ENCODE peak calls at places on chromosomes 12 and 14, in six cellular contexts. X is neural progenitor cell, W is fibroblast of lung, F is cardiac muscle cell, J is Panc1, H is IMR-90. T is an unnamed sample. For H3K27me3, the result is how much of the 10 kb centered on the place peaks cover.

GRCh38 chr14:50957296-50957695 is 13.0 kb upstream of the PYGL start:
- DNase-seq in X (no peak), W (peak), F (peak), J (no peak), H (peak), T (no peak)

GRCh38 chr14:94816113-94816512 is 46.2 kb upstream of the GSC start:
- DNase-seq in X (peak), W (no peak), F (no peak), J (no peak), H (no peak), T (no peak)

GRCh38 chr12:112408621-112409020 is 784 bp downstream of the RPL6 start:
- DNase-seq in X (no peak), W (no peak), F (no peak), J (no peak), H (no peak), T (no peak)

GRCh38 chr14:72549848-72550247 is 344.1 kb downstream of the DPF3 start:
- DNase-seq in X (no peak), W (no peak), F (no peak), J (no peak), H (no peak), T (no peak)

GRCh38 chr12:98440165-98440581 is 75.2 kb upstream of the TMPO start:
- DNase-seq in X (no peak), W (peak), F (peak), J (no peak), H (peak), T (peak)

GRCh38 chr12:124620606-124621295 is 53.3 kb upstream of the NCOR2 start:
- DNase-seq in X (no peak), W (no peak), F (peak), J (no peak), H (peak), T (no peak)

GRCh38 chr14:31241450-31242114 is 34.0 kb upstream of the HECTD1 start:
- DNase-seq in X (no peak), W (peak), F (peak), J (no peak), H (no peak), T (no peak)

GRCh38 chr12:111430418-111431353 is 25.0 kb downstream of the SH2B3 start:
- DNase-seq in X (no peak), W (no peak), F (no peak), J (no peak), H (no peak), T (peak)

GRCh38 chr14:103408491-103409155 is 23.4 kb downstream of the MARK3 start:
- DNase-seq in X (no peak), W (no peak), F (peak), J (no peak), H (peak), T (no peak)

GRCh38 chr14:72513994-72514659 is 379.8 kb downstream of the DPF3 start:
- DNase-seq in X (peak), W (peak), F (peak), J (peak), H (peak), T (no peak)

GRCh38 chr12:30698346-30698745 is 2.7 kb upstream of the IPO8 start:
- DNase-seq in X (no peak), W (no peak), F (no peak), J (no peak), H (no peak), T (no peak)

GRCh38 chr12:1634590-1635191 is 5.7 kb downstream of the WNT5B start:
- DNase-seq in X (peak), W (peak), F (peak), J (peak), H (peak), T (peak)
- H3K27me3 ChIP-seq in X (under half), W (under half), F (under half), J (under half), H (under half), T (under half)

DNA sequence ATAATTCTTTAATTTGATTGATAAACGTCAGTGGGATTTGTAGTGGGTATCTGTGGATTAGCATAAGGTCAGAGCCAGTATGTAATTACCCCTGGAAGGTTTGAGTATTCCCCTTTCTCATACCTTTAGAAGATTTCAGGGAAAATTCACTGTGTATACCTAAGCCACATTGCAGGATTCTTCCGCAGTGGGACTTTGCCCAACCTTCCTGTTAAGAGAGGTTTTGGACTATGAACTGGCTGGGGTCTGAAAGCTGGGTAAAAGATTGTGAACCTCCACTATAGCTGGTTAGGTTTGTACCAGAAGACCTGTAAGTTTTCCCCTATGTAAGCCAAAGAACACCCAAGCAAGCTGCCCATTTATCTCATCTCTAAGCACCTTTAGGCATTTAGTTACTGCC is 150.2 kb downstream of the TTC6 start:
- DNase-seq in X (no peak), W (no peak), F (no peak), J (no peak), H (no peak), T (no peak)
- H3K27me3 ChIP-seq in X (under half), W (under half), F (under half), J (under half), H (under half), T (under half)

DNA sequence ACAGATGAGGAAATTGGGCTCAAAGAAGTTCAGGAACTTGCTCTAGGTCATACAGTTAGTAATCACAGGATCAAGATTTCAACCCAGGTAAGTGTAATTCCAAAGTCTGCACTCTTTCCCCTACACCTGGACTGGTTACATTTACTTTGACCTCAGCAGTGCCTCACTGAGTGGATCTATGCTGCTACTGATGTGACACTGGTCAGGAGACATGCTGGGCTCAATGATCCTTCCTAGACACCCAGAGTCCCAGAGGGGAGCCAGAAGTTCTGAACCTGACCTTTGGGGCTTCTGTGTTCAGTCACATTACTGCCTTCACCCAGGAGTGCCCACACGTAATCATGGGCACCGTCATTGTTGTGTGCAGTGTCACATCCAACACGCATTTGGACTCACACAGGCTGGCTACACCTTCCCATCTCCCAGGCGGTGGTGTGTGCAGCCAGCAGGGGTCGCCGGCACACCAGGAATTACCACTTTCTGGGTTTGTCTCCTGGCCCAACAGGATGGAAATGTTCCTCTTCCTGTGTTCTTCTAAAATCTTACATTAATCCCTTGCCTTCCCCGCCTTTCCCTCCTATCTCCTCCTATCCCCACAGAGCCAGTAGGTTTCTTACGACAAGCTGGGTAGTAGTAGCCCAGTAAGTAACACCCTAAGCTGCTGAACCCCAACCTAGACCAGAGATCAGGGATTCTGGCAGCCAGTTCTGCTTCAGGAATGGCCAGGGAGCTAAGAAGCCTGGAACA is 25.6 kb downstream of the CALCOCO1 start:
- DNase-seq in X (peak), W (peak), F (peak), J (peak), H (peak), T (peak)
- H3K27me3 ChIP-seq in X (half or more), W (under half), F (half or more), J (under half), H (half or more), T (half or more)

GRCh38 chr12:131833896-131834641 is 5.9 kb downstream of the MMP17 start:
- DNase-seq in X (peak), W (peak), F (peak), J (no peak), H (peak), T (no peak)
- H3K27me3 ChIP-seq in X (under half), W (under half), F (under half), J (under half), H (under half), T (half or more)

GRCh38 chr14:99809376-99809775 is 16.2 kb downstream of the EML1 start:
- DNase-seq in X (no peak), W (peak), F (peak), J (no peak), H (peak), T (peak)
- H3K27me3 ChIP-seq in X (under half), W (under half), F (under half), J (under half), H (under half), T (under half)

DNA sequence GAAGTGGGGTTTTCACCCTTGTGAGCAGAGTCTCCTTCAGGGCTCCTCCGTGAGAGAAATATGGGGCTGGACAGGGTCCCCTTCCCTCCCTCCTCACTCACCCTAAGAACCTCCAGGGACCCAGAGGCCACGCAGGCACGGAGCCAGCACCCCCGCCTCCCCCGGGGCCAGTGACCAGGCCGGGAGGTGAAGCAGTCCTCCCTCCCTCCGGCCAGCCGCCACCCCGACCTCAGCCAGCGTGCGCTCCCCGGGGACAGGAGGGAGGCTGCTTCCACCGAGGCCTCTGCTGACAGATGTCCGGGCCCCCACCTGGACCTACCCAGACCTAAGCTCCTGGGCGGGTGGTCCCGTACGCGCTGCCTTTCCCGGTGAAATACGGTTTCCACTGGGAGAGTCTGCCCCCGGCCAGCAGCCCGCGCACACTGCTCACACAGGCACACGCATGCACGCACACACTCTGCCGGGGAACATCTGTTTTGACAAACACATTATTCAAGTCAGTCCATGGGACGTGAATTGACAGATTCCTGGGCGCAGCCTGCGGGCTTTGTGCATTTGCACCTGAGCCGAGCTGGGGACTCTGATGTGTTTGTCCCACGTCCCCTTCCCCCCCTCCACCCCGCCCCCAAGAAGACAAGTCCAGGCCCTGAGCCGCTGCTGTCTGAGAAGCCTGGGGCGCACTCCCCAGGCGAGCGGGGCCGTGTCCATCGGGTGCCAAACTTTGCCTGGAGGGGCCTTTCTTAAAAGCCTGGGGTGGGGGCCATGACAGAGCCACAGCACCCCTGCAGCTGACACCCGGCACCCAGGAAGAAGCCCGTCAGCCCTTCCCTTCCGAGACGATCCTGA is 726 bp downstream of the RIMBP2 start:
- DNase-seq in X (peak), W (no peak), F (no peak), J (no peak), H (no peak), T (no peak)
- H3K27me3 ChIP-seq in X (half or more), W (under half), F (under half), J (under half), H (under half), T (half or more)

GRCh38 chr14:70188292-70188607 is 501 bp downstream of the SLC8A3 start:
- DNase-seq in X (peak), W (no peak), F (peak), J (no peak), H (no peak), T (no peak)

GRCh38 chr14:70192915-70193314 is 4.2 kb upstream of the SLC8A3 start:
- DNase-seq in X (peak), W (no peak), F (no peak), J (no peak), H (no peak), T (no peak)

GRCh38 chr14:70188608-70189540 is at the start of gene SLC8A3:
- DNase-seq in X (peak), W (peak), F (peak), J (no peak), H (peak), T (no peak)

GRCh38 chr14:70189678-70190077 is 927 bp upstream of the SLC8A3 start:
- DNase-seq in X (peak), W (no peak), F (no peak), J (no peak), H (no peak), T (no peak)

DNA sequence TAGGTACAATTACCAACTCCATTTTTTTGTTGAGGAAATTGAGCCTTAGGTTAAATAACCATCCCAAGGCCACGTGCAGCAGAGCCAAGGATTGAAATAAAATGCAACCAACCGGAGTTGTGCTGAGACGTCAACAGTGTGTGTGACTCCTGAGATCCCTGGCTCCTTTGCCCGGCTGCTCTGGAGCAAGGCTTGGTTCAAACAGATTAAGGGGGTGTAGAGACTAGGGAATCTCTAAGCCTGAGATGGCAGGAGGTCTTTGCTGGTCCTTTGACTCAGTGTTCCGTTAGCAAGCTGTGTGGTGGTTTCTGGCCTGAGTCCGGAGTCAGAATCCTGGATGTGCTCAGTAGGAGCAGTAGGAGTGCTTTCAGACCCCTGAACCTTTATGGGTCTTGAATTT is 1.4 kb upstream of the SLC8A3 start:
- DNase-seq in X (peak), W (no peak), F (no peak), J (no peak), H (no peak), T (no peak)
- H3K27me3 ChIP-seq in X (half or more), W (under half), F (half or more), J (under half), H (under half), T (half or more)

DNA sequence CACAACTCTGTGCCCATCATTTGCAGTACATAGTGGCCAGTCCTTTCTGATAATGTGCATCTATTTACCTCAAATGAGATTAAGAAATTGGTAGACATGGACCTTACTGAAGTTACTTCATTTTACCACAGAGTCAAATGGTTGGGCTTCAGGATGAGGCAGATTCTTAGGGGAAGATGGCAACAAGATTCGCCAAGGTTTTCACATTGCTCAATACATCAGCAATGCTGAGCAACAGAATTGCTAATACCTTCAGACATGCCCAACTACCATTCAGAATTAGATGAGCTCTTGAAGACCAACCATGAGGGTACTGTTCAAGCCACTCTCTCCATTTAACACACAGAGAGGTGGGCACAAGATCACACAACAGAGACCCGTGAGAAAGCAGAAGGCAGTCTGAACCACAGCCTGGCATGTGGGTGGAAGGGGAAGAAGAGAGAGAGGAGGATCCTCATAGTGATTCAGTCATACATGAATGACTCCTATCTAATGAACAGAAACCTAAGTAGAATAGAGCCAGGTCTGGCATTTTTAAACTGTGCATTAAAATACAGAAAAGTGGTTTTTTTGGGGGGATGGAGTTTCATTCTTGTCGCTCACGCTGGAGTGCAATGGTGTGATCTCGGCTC is 28.5 kb downstream of the CPM start:
- DNase-seq in X (no peak), W (no peak), F (no peak), J (no peak), H (peak), T (no peak)
- H3K27me3 ChIP-seq in X (under half), W (under half), F (under half), J (under half), H (under half), T (under half)

DNA sequence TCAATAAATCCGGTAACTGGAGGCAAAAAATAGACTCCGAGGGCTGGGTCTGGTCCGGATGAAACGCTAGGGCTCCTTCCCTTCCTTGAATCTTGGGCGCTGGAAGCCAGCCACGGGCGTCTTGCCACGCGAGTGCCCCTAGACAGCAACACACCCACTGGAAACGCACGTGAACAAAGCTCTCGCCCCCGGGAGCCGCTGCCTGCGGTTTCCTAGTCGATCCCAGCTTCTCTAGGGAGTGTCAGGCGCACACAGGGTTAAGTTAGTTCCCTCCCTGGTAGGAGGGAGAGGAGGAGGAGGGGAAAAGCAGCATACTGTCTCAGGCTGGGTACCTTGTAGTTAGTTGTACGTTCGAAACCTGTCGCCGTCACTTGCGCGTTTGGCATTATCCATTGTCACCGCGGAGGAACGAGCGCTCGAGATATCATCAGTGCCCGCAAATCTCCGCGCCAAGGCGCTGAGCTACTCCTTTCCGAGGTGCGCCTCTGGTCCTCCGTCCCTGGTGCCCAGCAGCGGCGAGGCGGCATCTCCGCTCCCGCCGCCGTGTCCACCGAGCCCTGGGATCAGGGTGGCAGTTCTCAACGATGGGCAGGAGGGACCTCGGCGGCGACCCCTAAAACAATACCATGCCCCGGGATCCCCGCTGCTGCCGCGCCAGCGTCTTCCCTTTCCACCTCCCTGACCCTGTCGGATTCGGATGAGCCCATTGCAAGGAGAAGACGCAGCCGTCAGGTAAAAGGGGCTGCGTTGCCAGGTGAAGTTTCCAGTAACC is at the start of gene FLRT2:
- DNase-seq in X (peak), W (peak), F (peak), J (no peak), H (peak), T (peak)
- H3K27me3 ChIP-seq in X (half or more), W (under half), F (under half), J (under half), H (under half), T (half or more)

DNA sequence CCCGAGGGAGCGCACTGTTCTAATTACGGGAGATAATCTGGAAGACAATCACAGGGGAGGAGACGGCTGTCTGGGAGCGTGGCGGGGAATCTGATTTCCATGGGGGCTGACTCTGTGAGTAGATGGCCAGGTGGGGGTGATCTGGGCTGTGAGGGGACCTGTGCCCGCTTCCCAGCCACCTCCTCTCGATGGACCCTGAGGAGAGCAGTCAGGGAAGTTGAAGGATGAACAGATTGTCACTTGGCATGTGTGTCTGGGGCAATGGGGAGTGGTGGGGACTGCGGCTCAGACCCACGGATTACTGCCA is 22.6 kb downstream of the GALNT9 start:
- DNase-seq in X (no peak), W (no peak), F (no peak), J (no peak), H (no peak), T (no peak)
- H3K27me3 ChIP-seq in X (half or more), W (under half), F (under half), J (under half), H (under half), T (under half)